ENCODE peak calls at places on chromosome X, in six cellular contexts. V is OCI-LY7; R is mammary epithelial cell; P is MM.1S; X is trophoblast cell; S is CD8-positive, alpha-beta memory T cell. E is an unnamed sample. For H3K4me1, the result is how much of the 10 kb centered on the place peaks cover.

GRCh38 chrX:1126738-1127137 is 85.7 kb downstream of the CRLF2 start:
- DNase-seq in V (no peak), R (no peak), P (no peak), X (no peak), S (no peak), E (no peak)

GRCh38 chrX:65925592-65925991 is 114.3 kb downstream of the VSIG4 start:
- DNase-seq in V (no peak), R (no peak), P (no peak), X (no peak), S (no peak), E (no peak)

GRCh38 chrX:39427492-39428289 is 626.4 kb downstream of the MID1IP1 start:
- DNase-seq in V (no peak), R (peak), P (no peak), X (no peak), S (no peak), E (peak)

GRCh38 chrX:3962511-3963350 is 249.3 kb upstream of the PRKX start:
- DNase-seq in V (peak), R (peak), P (peak), X (peak), S (no peak), E (no peak)

GRCh38 chrX:153685179-153685536 is 2.6 kb upstream of the SLC6A8 start:
- DNase-seq in V (no peak), R (no peak), P (no peak), X (no peak), S (no peak), E (no peak)

GRCh38 chrX:145549476-145549875 is 268.2 kb upstream of the SLITRK2 start:
- DNase-seq in V (no peak), R (no peak), P (no peak), X (no peak), S (no peak), E (no peak)

GRCh38 chrX:133859860-133860259 is 125.5 kb downstream of the GPC3 start:
- DNase-seq in V (no peak), R (peak), P (no peak), X (no peak), S (no peak), E (no peak)

GRCh38 chrX:39969826-39970569 is 127.8 kb downstream of the BCOR start:
- DNase-seq in V (no peak), R (no peak), P (no peak), X (no peak), S (no peak), E (no peak)

GRCh38 chrX:84415155-84415554 is 87.1 kb downstream of the HDX start:
- DNase-seq in V (no peak), R (no peak), P (no peak), X (no peak), S (no peak), E (no peak)

GRCh38 chrX:9164535-9165425 is 130.9 kb upstream of the FAM9B start:
- DNase-seq in V (no peak), R (peak), P (no peak), X (no peak), S (no peak), E (peak)

GRCh38 chrX:8191022-8191421 is 20.0 kb upstream of the VCX2 start:
- DNase-seq in V (no peak), R (peak), P (no peak), X (peak), S (no peak), E (no peak)

GRCh38 chrX:20144491-20144890 is 2.9 kb upstream of the EIF1AX start:
- DNase-seq in V (peak), R (peak), P (no peak), X (no peak), S (no peak), E (no peak)

GRCh38 chrX:55119712-55120111 is 30.9 kb downstream of the PAGE2 start:
- DNase-seq in V (no peak), R (peak), P (no peak), X (peak), S (no peak), E (no peak)

GRCh38 chrX:67288958-67289641 is 254.7 kb upstream of the AR start:
- DNase-seq in V (no peak), R (no peak), P (no peak), X (no peak), S (no peak), E (no peak)

GRCh38 chrX:48936429-48937064 is 17.7 kb upstream of the PIM2 start:
- DNase-seq in V (no peak), R (no peak), P (no peak), X (no peak), S (no peak), E (no peak)
- H3K4me1 ChIP-seq in V (half or more), R (under half), P (half or more), X (under half), S (half or more), E (half or more)

DNA sequence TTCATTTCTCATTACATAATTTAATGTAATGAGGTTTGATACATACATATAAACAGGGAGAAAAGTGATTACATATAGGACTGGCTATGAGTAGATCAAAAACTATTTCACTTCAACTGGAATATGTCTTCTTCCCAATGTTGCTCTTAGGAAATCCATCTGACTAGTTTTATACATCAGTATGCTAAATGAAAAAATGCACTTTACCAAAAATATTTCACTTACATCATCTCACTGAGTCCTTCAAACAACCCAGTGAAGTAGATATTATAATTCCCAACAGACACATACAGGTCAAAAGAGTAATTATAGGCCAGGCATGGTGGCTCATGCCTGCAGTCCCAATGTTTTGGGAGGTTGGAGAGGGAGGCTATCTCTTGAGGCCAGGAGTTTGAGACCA is 215.9 kb downstream of the MID1 start:
- DNase-seq in V (no peak), R (no peak), P (no peak), X (no peak), S (no peak), E (no peak)
- H3K27ac ChIP-seq in V (no peak), R (no peak), P (no peak), X (no peak), S (no peak), E (no peak)

DNA sequence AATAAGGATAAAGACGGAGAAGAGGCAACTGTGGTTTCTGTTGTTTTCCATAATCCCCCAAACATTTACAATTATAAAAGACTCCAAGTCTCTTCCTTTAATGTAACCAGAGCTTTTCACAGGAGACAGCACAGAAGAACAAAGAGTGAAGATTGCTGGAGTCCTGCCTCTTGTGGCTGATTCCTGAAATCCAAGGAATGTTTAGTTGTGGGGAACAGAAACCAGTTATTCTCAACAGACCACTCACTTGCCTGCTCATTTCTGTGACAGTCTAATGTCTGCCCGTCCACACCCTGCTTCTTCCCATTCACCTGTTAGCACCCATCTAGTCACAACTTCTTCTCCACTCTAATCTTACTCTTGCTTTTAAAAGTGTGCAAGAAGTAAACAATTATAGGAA is 12.1 kb downstream of the TEX13B start:
- DNase-seq in V (no peak), R (no peak), P (no peak), X (no peak), S (no peak), E (no peak)
- H3K4me3 ChIP-seq in V (no peak), R (no peak), P (no peak), X (no peak), S (no peak), E (no peak)

GRCh38 chrX:56789518-56790070 is 60.6 kb downstream of the NBDY start:
- DNase-seq in V (no peak), R (no peak), P (no peak), X (no peak), S (no peak), E (no peak)
- H3K4me1 ChIP-seq in V (under half), R (under half), P (under half), X (under half), S (under half), E (under half)

GRCh38 chrX:30627818-30628652 is 25.2 kb upstream of the GK start:
- DNase-seq in V (no peak), R (no peak), P (no peak), X (peak), S (no peak), E (no peak)
- H3K27ac ChIP-seq in V (no peak), R (no peak), P (no peak), X (no peak), S (no peak), E (no peak)

DNA sequence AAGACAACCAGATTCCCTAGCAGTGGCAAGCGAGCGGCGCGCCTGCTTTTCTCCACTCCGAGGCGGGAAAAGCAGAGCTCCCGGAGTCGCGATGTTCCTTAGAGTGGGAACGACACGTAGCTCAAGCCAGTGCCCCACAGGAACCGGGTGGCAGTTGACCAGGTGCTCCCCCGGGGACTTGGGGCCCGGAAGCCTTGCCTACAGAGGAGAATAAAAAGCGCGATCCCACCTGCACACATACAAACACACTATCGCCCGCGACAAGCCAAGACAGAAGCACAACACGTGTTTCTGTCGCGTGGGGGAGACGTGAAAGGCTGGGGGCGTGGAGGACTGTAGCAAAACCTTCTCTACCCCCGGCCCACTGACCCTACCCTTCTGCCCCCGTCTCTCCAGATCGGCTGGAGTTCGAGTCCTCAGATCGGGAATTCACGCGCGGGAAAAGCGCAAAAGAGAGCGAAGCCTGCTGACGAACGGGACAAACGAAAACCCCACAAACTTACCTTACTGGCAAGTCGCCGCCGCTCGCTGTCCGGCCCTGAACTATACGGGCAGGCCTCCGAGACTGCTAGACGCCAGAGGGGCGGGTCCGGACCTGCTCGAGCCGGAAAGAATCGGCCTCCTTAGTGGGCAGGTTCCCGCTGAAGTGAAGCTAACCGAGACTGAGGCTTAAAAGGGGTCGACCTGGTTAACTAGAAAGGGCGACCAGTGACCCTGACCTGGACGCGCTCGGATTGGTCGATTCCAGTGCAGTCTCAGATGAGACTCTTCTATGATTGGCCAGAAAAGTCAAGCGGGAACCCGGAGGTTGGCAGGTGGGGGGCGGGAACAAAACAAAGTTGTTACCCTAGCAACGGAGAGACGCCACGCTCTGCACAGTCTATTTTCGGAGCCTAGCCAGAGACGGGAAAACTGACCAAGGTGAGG is at the start of the genes DNAAF6 and NUP62CL:
- DNase-seq in V (peak), R (peak), P (peak), X (peak), S (peak), E (peak)
- H3K4me3 ChIP-seq in V (peak), R (peak), P (peak), X (peak), S (peak), E (peak)

GRCh38 chrX:132025085-132025484 is 2.0 kb downstream of the STK26 start:
- DNase-seq in V (no peak), R (no peak), P (no peak), X (no peak), S (no peak), E (no peak)
- H3K4me1 ChIP-seq in V (under half), R (under half), P (under half), X (under half), S (under half), E (under half)

GRCh38 chrX:129843209-129843458 is 552 bp downstream of the ZDHHC9 start:
- DNase-seq in V (no peak), R (no peak), P (no peak), X (no peak), S (no peak), E (no peak)

GRCh38 chrX:129845616-129846190 is 2.0 kb upstream of the ZDHHC9 start:
- DNase-seq in V (no peak), R (peak), P (no peak), X (peak), S (no peak), E (no peak)

GRCh38 chrX:129846686-129847085 is 3.0 kb upstream of the ZDHHC9 start:
- DNase-seq in V (no peak), R (no peak), P (no peak), X (no peak), S (no peak), E (no peak)

GRCh38 chrX:129842510-129843208 is 1.0 kb downstream of the ZDHHC9 start:
- DNase-seq in V (peak), R (peak), P (peak), X (peak), S (no peak), E (no peak)

GRCh38 chrX:129843459-129844306 is at the start of gene ZDHHC9:
- DNase-seq in V (peak), R (peak), P (peak), X (peak), S (peak), E (peak)
- H3K27ac ChIP-seq in V (no peak), R (peak), P (no peak), X (no peak), S (peak), E (no peak)

GRCh38 chrX:2638279-2638678 is 52.8 kb upstream of the CD99 start:
- DNase-seq in V (no peak), R (no peak), P (no peak), X (no peak), S (no peak), E (no peak)

GRCh38 chrX:2632533-2633504 is 58.3 kb upstream of the CD99 start:
- DNase-seq in V (peak), R (no peak), P (no peak), X (no peak), S (no peak), E (no peak)

GRCh38 chrX:2640436-2641150 is 50.5 kb upstream of the CD99 start:
- DNase-seq in V (no peak), R (no peak), P (no peak), X (no peak), S (no peak), E (no peak)

GRCh38 chrX:2631743-2632532 is 59.2 kb upstream of the CD99 start:
- DNase-seq in V (peak), R (no peak), P (no peak), X (no peak), S (no peak), E (no peak)

DNA sequence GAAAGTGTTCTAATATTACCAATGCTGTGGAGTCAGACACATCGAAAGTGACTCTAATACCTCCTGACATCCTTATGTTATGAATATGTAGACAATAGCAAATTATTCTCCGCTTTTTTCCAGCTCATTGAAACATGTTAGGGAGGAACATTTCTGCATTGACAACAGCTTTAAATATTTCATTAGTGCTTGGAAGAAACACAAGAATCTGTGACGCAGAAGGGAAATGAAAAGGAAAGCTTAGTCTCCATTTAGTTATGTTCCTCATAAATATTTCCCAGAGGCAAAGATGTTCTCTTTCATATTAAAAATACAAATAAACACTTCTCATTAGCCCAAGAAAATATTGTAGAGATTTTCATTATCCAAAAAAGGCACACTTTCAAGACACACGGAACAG is 55.7 kb upstream of the CD99 start:
- DNase-seq in V (no peak), R (no peak), P (no peak), X (no peak), S (no peak), E (no peak)
- H3K4me3 ChIP-seq in V (no peak), R (no peak), P (no peak), X (no peak), S (no peak), E (no peak)

E was measured in CD4-positive, CD25-positive, alpha-beta regulatory T cell.